ENCODE peak calls at places on chromosomes 13 and 19, in six cellular contexts. E is GM23248, G is upper lobe of right lung, X is kidney, B is mammary epithelial cell, U is thoracic aorta. F is an unnamed sample. For H3K4me1, the result is how much of the 10 kb centered on the place peaks cover.

GRCh38 chr13:65965496-65965895 is 1264.6 kb downstream of the PCDH9 start:
- DNase-seq in U (no peak), X (no peak), B (peak), E (peak), G (no peak), F (no peak)

GRCh38 chr13:42970824-42971669 is 21.0 kb downstream of the EPSTI1 start:
- DNase-seq in B (peak), X (no peak), U (no peak), G (no peak), E (peak), F (no peak)

GRCh38 chr19:1558552-1558951 is 9.6 kb downstream of the MEX3D start:
- DNase-seq in E (no peak), B (no peak), U (no peak), X (no peak), G (no peak), F (no peak)

GRCh38 chr19:50661675-50662441 is 12.6 kb downstream of the C19orf81 start:
- DNase-seq in U (no peak), G (no peak), B (no peak), X (peak), E (no peak), F (no peak)

GRCh38 chr13:46165485-46166220 is 16.3 kb downstream of the LCP1 start:
- DNase-seq in U (no peak), X (no peak), B (peak), E (no peak), G (no peak), F (no peak)

GRCh38 chr13:110213461-110214074 is 93.4 kb downstream of the COL4A1 start:
- DNase-seq in E (no peak), U (no peak), G (no peak), B (no peak), X (no peak), F (no peak)

GRCh38 chr19:9406798-9407352 is 28.5 kb downstream of the ZNF266 start:
- DNase-seq in E (peak), X (peak), B (peak), U (no peak), G (peak), F (peak)

GRCh38 chr13:78976696-78977095 is 317.7 kb upstream of the OBI1 start:
- DNase-seq in U (no peak), B (no peak), X (no peak), E (no peak), G (no peak), F (no peak)

GRCh38 chr13:113343692-113343968 is 20.3 kb downstream of the GRTP1 start:
- DNase-seq in G (no peak), B (no peak), U (no peak), E (no peak), X (peak), F (no peak)

GRCh38 chr19:46639356-46640061 is 3.5 kb upstream of the GNG8 start:
- DNase-seq in G (peak), U (no peak), X (peak), E (peak), B (no peak), F (no peak)

GRCh38 chr19:35063940-35064818 is 22.7 kb downstream of the HPN start:
- DNase-seq in B (peak), E (peak), X (no peak), U (no peak), G (no peak), F (no peak)

GRCh38 chr19:36605101-36605838 is at the start of gene ZNF382:
- DNase-seq in G (peak), U (peak), X (peak), E (peak), B (peak), F (peak)

GRCh38 chr13:58480011-58480410 is 848.5 kb downstream of the PCDH17 start:
- DNase-seq in X (no peak), G (no peak), U (no peak), E (no peak), B (no peak), F (no peak)

GRCh38 chr19:38004505-38005223 is 97.7 kb downstream of the SIPA1L3 start:
- DNase-seq in E (peak), B (peak), X (peak), G (peak), U (peak), F (peak)

GRCh38 chr13:38348890-38349289 is 761 bp upstream of the UFM1 start:
- DNase-seq in X (no peak), U (no peak), B (peak), G (no peak), E (peak), F (no peak)

GRCh38 chr13:102852556-102852955 is 6.7 kb downstream of the ERCC5 start:
- DNase-seq in B (no peak), E (peak), G (no peak), U (no peak), X (no peak), F (no peak)

GRCh38 chr19:30666301-30666803 is 294.2 kb downstream of the ZNF536 start:
- DNase-seq in B (peak), E (peak), U (no peak), G (no peak), X (no peak), F (no peak)

GRCh38 chr19:13831560-13832056 is 36.4 kb downstream of the ZSWIM4 start:
- DNase-seq in G (no peak), U (no peak), B (peak), E (peak), X (peak), F (no peak)

GRCh38 chr13:102580552-102581169 is 16.1 kb upstream of the TPP2 start:
- DNase-seq in E (peak), X (no peak), B (peak), G (no peak), U (no peak), F (no peak)

GRCh38 chr13:50001287-50001686 is 4.4 kb downstream of the TRIM13 start:
- DNase-seq in G (no peak), B (no peak), X (no peak), U (no peak), E (no peak), F (no peak)

GRCh38 chr13:23583491-23583890 is 13.3 kb downstream of the TNFRSF19 start:
- DNase-seq in E (no peak), G (no peak), X (no peak), B (no peak), U (no peak), F (no peak)

GRCh38 chr19:2331601-2332246 is 3.2 kb downstream of the SPPL2B start:
- DNase-seq in G (no peak), B (no peak), U (no peak), E (no peak), X (peak), F (no peak)

GRCh38 chr19:46000497-46001246 is 5.4 kb downstream of the CCDC61 start:
- DNase-seq in X (peak), U (no peak), G (peak), B (no peak), E (peak), F (no peak)

GRCh38 chr13:112928958-112929777 is 39.8 kb upstream of the MCF2L start:
- DNase-seq in X (no peak), B (no peak), E (peak), U (no peak), G (no peak), F (no peak)

GRCh38 chr19:15595069-15595468 is 19.9 kb upstream of the CYP4F8 start:
- DNase-seq in B (peak), G (no peak), X (no peak), U (no peak), E (peak), F (no peak)

GRCh38 chr19:38786572-38787265 is 2.3 kb upstream of the LGALS7B start:
- DNase-seq in G (no peak), X (peak), E (no peak), U (no peak), B (peak), F (no peak)

GRCh38 chr19:41426952-41427646 is at the start of gene B3GNT8:
- DNase-seq in B (peak), U (peak), X (peak), E (peak), G (peak), F (peak)
- H3K27ac ChIP-seq in B (peak), U (peak), X (peak), E (peak), G (peak), F (peak)

GRCh38 chr19:17753976-17754375 is 2.7 kb downstream of the FCHO1 start:
- DNase-seq in U (no peak), B (no peak), X (no peak), G (no peak), E (no peak), F (no peak)

GRCh38 chr19:17751912-17752273 is 616 bp downstream of the FCHO1 start:
- DNase-seq in B (no peak), G (no peak), E (no peak), X (no peak), U (no peak), F (no peak)

GRCh38 chr19:17754634-17755532 is 3.6 kb downstream of the FCHO1 start:
- DNase-seq in G (no peak), U (no peak), X (no peak), B (no peak), E (no peak), F (no peak)

GRCh38 chr19:17751103-17751911 is at the start of gene FCHO1:
- DNase-seq in E (no peak), X (peak), U (no peak), G (peak), B (no peak), F (no peak)

DNA sequence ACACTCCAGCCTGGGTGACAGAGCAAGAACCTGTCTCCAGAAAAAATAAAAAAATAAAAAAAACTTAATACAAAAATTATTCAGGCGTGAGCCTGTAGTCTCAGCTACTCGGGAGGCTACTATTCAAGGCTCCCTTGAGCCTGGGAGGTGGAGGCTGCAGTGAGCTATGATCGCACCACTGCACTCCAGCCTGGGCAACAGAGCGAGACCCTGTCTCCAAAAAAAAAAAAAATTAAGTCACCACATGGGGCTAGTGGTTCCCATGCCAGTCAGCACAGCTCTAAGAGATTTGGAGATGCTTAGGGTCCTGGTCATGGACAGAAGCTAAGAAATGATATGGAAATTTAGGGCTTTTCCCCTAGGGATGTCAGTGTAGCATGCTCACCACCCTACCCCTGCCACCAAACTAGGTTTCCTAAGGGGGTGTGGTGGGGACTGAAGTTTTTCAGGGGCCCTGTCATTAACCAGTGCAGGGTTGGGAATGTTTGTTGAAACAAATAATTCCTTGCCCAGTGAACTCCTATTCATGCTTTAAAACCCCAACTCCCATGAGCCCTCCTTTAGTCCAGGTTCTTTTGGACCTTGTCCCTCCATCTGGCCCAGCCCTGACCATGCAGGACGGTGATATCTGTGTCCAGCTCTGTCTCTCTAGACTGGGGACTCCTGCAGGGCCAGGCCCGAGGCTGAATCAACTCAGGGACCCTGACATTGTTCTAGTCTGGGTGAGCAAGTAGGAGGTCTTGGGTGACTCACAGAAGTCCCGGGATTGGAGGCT is 1.8 kb downstream of the FCHO1 start:
- DNase-seq in E (no peak), X (no peak), U (no peak), B (no peak), G (no peak), F (no peak)
- H3K4me1 ChIP-seq in E (under half), X (under half), U (under half), B (under half), G (under half), F (under half)

GRCh38 chr13:44764334-44764733 is 188.2 kb upstream of the TSC22D1 start:
- DNase-seq in X (no peak), E (no peak), U (no peak), G (no peak), B (no peak), F (no peak)
- H3K27ac ChIP-seq in X (peak), E (no peak), U (no peak), G (no peak), B (no peak), F (peak)

DNA sequence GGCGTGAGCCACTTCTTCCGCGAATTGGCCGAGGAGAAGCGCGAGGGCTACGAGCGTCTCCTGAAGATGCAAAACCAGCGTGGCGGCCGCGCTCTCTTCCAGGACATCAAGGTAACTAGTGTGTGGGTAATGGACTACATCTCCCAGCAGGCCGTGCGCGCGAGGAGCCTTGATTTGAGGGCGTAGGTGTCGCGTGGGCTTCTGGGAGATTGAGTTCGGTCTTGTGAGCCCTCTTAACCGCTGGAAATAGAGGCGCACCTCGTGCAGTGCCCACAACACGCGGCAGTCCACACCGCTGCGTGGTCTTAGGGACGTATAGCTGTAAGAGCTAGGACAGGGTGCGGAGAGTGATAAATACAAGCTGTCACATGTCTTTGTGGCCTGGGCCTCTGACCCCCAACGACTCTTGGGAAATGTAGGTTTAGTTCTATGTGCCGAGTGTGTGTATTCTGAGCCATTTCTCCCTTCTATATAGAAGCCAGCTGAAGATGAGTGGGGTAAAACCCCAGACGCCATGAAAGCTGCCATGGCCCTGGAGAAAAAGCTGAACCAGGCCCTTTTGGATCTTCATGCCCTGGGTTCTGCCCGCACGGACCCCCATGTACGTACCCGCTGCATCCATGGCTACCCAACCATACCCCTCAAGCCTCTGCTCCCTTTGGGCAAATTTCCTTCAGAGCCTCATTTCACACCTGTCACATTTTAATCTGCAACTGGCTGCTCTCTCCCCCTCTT is 864 bp downstream of the FTL start:
- DNase-seq in X (peak), G (peak), E (peak), B (peak), U (peak), F (peak)
- H3K4me1 ChIP-seq in X (under half), G (under half), E (under half), B (under half), U (under half), F (under half)

GRCh38 chr19:6754653-6755463 is 12.4 kb downstream of the SH2D3A start:
- DNase-seq in B (no peak), G (no peak), U (no peak), E (no peak), X (peak), F (no peak)

GRCh38 chr19:6754136-6754535 is 13.1 kb downstream of the SH2D3A start:
- DNase-seq in E (no peak), G (peak), X (peak), U (no peak), B (no peak), F (no peak)

GRCh38 chr19:6752257-6753177 is 13.0 kb downstream of the TRIP10 start:
- DNase-seq in E (no peak), B (no peak), G (peak), X (peak), U (no peak), F (no peak)

GRCh38 chr19:6751189-6751588 is 11.7 kb downstream of the TRIP10 start:
- DNase-seq in G (no peak), X (no peak), E (no peak), B (no peak), U (no peak), F (no peak)

DNA sequence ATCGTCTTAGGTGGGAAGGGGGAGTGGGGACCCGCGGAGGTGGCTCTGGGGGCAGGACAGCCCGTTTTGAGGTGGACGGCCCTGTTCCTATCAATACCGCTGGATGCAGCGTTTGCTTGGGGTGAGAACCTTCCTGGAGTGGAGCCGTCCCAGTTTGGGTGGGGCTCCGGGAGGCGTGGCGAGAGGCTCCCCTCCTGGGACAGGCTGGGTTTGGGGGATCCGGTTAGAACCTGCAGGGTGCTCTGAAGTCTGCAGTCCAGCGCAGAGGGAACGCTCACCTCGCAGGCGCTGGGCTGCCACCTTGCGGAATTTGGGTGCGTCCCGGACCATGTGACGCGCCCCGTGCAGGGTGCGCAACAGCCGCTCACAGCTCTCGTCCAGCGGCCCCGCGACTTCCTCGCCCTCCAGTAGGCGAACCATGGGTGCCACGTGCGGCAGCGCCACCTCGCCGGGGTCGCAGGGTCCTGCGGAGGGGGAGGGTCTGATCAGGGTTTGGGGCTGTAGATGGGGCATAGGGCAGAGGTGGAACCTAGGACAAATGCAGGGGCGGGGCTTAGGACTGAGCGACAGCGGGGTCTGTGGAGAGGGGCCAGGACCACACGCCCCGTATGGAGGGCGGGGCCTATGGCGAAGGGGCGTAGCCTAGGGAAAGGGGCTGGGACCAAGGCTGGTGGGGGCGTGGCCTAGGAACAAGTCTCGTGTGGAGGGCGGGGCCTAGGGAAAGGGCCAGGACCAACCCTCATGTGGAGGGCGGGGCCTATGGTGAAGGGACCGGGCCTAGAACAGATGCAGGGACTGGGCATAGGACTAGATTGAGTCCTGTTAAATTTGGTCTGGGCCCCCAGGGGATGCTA is 13.8 kb downstream of the SH2D3A start:
- DNase-seq in E (peak), B (no peak), X (peak), U (no peak), G (peak), F (peak)
- H3K27ac ChIP-seq in E (no peak), B (no peak), X (peak), U (peak), G (peak), F (peak)

GRCh38 chr13:41015920-41016319 is 3.2 kb downstream of the ELF1 start:
- DNase-seq in G (no peak), U (no peak), B (no peak), X (no peak), E (no peak), F (no peak)

GRCh38 chr13:41018583-41018909 is 570 bp downstream of the ELF1 start:
- DNase-seq in G (no peak), X (no peak), E (no peak), B (no peak), U (no peak), F (no peak)

GRCh38 chr13:41019027-41019487 is at the start of gene ELF1:
- DNase-seq in X (peak), B (peak), G (no peak), U (no peak), E (peak), F (no peak)

GRCh38 chr13:41017744-41018582 is 1.2 kb downstream of the ELF1 start:
- DNase-seq in U (no peak), B (peak), G (no peak), X (no peak), E (no peak), F (no peak)

GRCh38 chr13:41017153-41017552 is 2.0 kb downstream of the ELF1 start:
- DNase-seq in B (peak), G (no peak), U (no peak), E (no peak), X (no peak), F (no peak)
- H3K4me1 ChIP-seq in B (under half), G (under half), U (under half), E (under half), X (under half), F (under half)

DNA sequence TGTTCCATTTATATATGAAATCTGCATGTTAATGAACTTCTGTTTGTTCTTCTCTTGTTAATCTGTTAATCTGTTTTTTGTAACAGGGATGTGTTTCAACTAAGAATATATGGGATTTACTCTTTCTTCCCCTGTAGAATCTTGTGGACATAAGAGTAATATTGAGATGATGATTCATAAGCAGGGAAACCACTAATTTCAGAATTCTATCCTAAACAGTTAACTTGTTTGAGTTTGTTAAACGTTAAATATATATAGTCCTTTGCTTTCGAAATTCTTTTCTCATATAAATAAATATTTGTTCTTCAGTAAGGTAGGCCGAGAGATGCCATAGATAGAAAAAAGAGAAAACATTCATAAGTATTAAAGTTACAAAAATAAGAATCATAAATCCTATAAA is 1052.2 kb upstream of the SPRY2 start:
- DNase-seq in B (no peak), X (no peak), G (no peak), E (no peak), U (no peak), F (no peak)
- H3K27ac ChIP-seq in B (no peak), X (no peak), G (no peak), E (no peak), U (no peak), F (no peak)